ENCODE peak calls at places on chromosome 3, in ten cellular contexts. I is cardiac fibroblast, N is GM10248, O is GM20000, Z is DND-41, A is astrocyte, V is choroid plexus epithelial cell, J is pancreas, D is AG04449, T is osteoblast. L is an unnamed sample.

GRCh38 chr3:10946526-10946925 is 46.0 kb upstream of the SLC6A1 start:
- DNase-seq in I (no peak), N (no peak), O (no peak), Z (no peak), A (no peak), V (no peak), J (peak), D (no peak), T (no peak), L (no peak)

GRCh38 chr3:127669541-127670228 is 3.1 kb upstream of the ABTB1 start:
- DNase-seq in I (no peak), N (no peak), O (no peak), Z (no peak), A (no peak), V (no peak), J (no peak), D (no peak), T (peak), L (no peak)

GRCh38 chr3:50661321-50661837 is 13.3 kb upstream of the DOCK3 start:
- DNase-seq in I (no peak), N (no peak), O (no peak), Z (no peak), A (no peak), V (no peak), J (no peak), D (no peak), T (no peak), L (no peak)

GRCh38 chr3:48543271-48543866 is 13.2 kb downstream of the PFKFB4 start:
- DNase-seq in I (no peak), N (no peak), O (no peak), Z (no peak), A (no peak), V (no peak), J (peak), D (no peak), T (no peak), L (peak)

GRCh38 chr3:151445283-151446001 is 15.4 kb downstream of the IGSF10 start:
- DNase-seq in I (peak), N (no peak), O (no peak), Z (no peak), A (peak), V (peak), J (no peak), D (peak), T (peak), L (peak)

GRCh38 chr3:73086071-73086494 is 24.6 kb downstream of the EBLN2 start:
- DNase-seq in I (peak), N (peak), O (peak), Z (peak), A (no peak), V (peak), J (no peak), D (no peak), T (peak), L (no peak)

GRCh38 chr3:16605966-16606365 is 743 bp upstream of the DAZL start:
- DNase-seq in I (no peak), N (no peak), O (no peak), Z (no peak), A (no peak), V (no peak), J (no peak), D (no peak), T (no peak), L (no peak)

GRCh38 chr3:116005404-116005803 is 382.1 kb downstream of the GAP43 start:
- DNase-seq in I (peak), N (no peak), O (no peak), Z (no peak), A (peak), V (peak), J (no peak), D (peak), T (peak), L (no peak)

GRCh38 chr3:154151969-154152368 is 30.8 kb downstream of the ARHGEF26 start:
- DNase-seq in I (peak), N (no peak), O (no peak), Z (no peak), A (peak), V (peak), J (no peak), D (peak), T (no peak), L (no peak)

GRCh38 chr3:4750306-4751056 is 228.8 kb upstream of the BHLHE40 start:
- DNase-seq in I (peak), N (no peak), O (peak), Z (no peak), A (peak), V (peak), J (no peak), D (no peak), T (peak), L (no peak)

GRCh38 chr3:107794664-107795443 is 272.1 kb downstream of the BBX start:
- DNase-seq in I (no peak), N (no peak), O (no peak), Z (no peak), A (no peak), V (peak), J (no peak), D (no peak), T (peak), L (no peak)
- TF ChIP-seq CTCF in I (peak), N (no peak), O (no peak), Z (peak), A (peak), V (peak), J (no peak), D (no peak), T (peak), L (no peak)

DNA sequence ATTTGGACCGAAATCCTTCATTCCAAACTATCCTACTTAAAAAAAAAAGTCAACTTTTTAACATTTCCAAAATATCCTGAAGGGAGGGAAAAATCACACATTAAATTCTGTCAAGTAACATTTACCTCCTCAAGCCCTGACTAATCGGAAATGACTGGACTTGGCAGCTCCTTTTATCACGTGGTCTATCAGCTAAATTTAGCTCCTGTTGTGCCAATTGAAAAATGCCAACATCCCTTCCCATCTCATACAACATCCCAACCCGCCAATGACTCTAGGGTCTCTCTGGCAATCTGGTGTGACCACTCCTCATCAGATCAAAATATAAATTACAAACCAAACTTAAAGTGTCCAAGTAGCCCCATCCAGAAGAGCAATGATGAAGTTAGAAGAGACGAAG is 297.8 kb downstream of the FHIT start:
- DNase-seq in I (peak), N (no peak), O (no peak), Z (no peak), A (peak), V (no peak), J (no peak), D (no peak), T (peak), L (no peak)
- TF ChIP-seq CTCF in I (no peak), N (no peak), O (no peak), Z (no peak), A (no peak), V (no peak), J (no peak), D (no peak), T (no peak), L (no peak)

DNA sequence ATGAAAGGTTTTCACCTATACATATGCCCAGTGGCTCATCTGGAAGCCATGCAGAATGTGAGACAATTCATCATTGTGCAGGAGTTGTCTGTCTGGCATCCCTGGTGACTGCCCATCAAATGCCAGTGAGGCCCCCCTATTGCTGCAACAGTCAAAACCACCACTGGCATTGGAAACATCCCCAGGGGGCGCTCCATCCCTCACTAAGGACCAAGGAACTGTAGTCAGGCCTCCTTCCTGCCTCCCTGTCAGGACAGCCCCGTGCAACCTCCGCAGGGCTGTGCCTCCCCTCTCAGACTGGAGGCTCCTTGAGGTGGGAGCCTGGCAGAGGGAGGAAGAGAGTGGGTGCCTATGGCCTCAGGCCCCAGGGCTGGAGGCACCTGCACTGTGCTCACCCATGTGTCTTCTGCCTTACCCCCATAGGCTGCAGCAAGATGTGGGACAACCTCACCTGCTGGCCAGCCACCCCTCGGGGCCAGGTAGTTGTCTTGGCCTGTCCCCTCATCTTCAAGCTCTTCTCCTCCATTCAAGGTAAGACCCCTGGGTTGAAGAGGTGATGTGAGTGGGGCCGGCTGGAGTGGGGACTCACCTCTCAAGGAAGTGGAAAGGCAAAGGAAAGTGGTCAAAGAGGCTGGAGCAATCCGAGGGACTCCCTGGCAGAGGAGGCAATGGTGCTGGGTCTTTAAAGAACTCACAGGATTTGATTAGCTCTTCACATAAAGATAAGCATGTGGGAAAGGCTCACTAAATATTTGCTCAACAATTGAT is 16.5 kb downstream of the VIPR1 start:
- DNase-seq in I (no peak), N (no peak), O (no peak), Z (peak), A (no peak), V (no peak), J (no peak), D (no peak), T (no peak), L (no peak)
- TF ChIP-seq CTCF in I (peak), N (peak), O (no peak), Z (peak), A (no peak), V (peak), J (no peak), D (no peak), T (peak), L (peak)

GRCh38 chr3:46558184-46559029 is 7.7 kb downstream of the LRRC2 start:
- DNase-seq in I (peak), N (peak), O (peak), Z (peak), A (peak), V (peak), J (peak), D (no peak), T (peak), L (peak)
- TF ChIP-seq CTCF in I (peak), N (peak), O (peak), Z (peak), A (peak), V (peak), J (peak), D (peak), T (peak), L (peak)

DNA sequence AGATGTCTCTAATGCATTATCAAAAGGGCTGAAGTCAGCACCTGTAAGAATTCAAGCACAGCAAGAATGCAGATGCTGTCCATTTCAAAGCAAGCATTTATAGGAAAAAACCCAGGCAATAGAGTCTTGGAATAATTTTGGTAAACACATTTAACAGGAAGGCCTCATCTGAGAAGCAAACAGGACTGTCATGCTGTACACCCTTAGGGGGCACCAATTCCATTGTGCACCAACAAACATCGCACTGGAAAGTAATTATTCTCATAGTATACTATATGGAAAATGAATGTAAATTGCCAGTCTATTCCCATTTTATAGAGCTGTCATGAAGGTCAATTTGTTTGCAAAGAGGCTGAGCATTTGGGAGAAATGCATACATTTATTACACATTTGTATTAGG is 247.3 kb upstream of the SUCLG2 start:
- DNase-seq in I (no peak), N (no peak), O (no peak), Z (no peak), A (no peak), V (peak), J (no peak), D (no peak), T (no peak), L (no peak)
- TF ChIP-seq CTCF in I (no peak), N (no peak), O (no peak), Z (peak), A (peak), V (no peak), J (no peak), D (no peak), T (no peak), L (no peak)

DNA sequence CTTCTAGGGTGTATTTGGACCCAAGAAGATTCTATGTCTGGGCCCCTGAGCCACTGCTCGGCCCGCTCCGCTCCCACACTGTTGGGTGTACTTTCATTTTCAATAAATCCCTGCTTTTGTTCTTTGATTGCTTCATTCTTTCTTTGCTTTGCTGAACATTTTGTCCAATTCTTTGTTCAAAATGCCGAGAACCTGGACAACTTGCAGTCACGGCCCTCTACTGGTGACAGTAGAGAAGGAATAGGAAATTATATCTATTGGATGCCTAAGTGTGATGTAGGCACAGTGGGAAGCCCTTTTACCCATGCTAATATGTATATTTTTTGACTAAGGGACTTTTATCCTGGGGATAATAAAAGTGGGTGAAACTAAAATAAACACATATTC is 340.8 kb downstream of the LRRC3B start:
- DNase-seq in I (peak), N (no peak), O (no peak), Z (no peak), A (no peak), V (no peak), J (no peak), D (no peak), T (no peak), L (no peak)
- TF ChIP-seq CTCF in I (peak), N (peak), O (no peak), Z (peak), A (peak), V (no peak), J (no peak), D (no peak), T (no peak), L (no peak)

GRCh38 chr3:120445654-120446053 is 5.1 kb downstream of the FSTL1 start:
- DNase-seq in I (no peak), N (no peak), O (no peak), Z (no peak), A (no peak), V (no peak), J (no peak), D (no peak), T (no peak), L (no peak)
- TF ChIP-seq CTCF in I (no peak), N (no peak), O (no peak), Z (no peak), A (no peak), V (no peak), J (no peak), D (no peak), T (no peak), L (no peak)

GRCh38 chr3:160225181-160226025 is at the start of gene C3orf80:
- DNase-seq in I (peak), N (peak), O (peak), Z (no peak), A (peak), V (peak), J (peak), D (no peak), T (peak), L (peak)
- TF ChIP-seq CTCF in I (no peak), N (peak), O (peak), Z (no peak), A (no peak), V (no peak), J (no peak), D (no peak), T (no peak), L (peak)

GRCh38 chr3:133578548-133579191 is 5.2 kb downstream of the CDV3 start:
- DNase-seq in I (peak), N (no peak), O (no peak), Z (no peak), A (peak), V (peak), J (no peak), D (no peak), T (no peak), L (no peak)
- TF ChIP-seq CTCF in I (peak), N (peak), O (peak), Z (peak), A (peak), V (peak), J (no peak), D (peak), T (peak), L (peak)

GRCh38 chr3:186549497-186549896 is 5.3 kb upstream of the CRYGS start:
- DNase-seq in I (no peak), N (no peak), O (no peak), Z (no peak), A (no peak), V (no peak), J (no peak), D (no peak), T (no peak), L (no peak)

GRCh38 chr3:186552408-186553031 is 8.3 kb upstream of the CRYGS start:
- DNase-seq in I (no peak), N (no peak), O (no peak), Z (no peak), A (no peak), V (no peak), J (no peak), D (no peak), T (no peak), L (no peak)

GRCh38 chr3:186551387-186551786 is 7.2 kb upstream of the CRYGS start:
- DNase-seq in I (no peak), N (no peak), O (no peak), Z (no peak), A (no peak), V (no peak), J (no peak), D (no peak), T (no peak), L (no peak)
- TF ChIP-seq CTCF in I (no peak), N (no peak), O (no peak), Z (no peak), A (no peak), V (no peak), J (no peak), D (no peak), T (no peak), L (no peak)

L was measured in CD14-positive monocyte.